ENCODE peak calls at places on chromosome 1, in ten cellular contexts. C is breast epithelium, E is transverse colon, Q is body of pancreas, H is IMR-90, S is fibroblast of pulmonary artery, G is foreskin fibroblast, W is heart right ventricle, L is AG09309, Y is prostate gland. X is an unnamed sample.

GRCh38 chr1:10065760-10066159 is 33.0 kb downstream of the UBE4B start:
- DNase-seq in W (no peak), C (no peak), S (no peak), E (no peak), G (no peak), Q (no peak), H (no peak), Y (no peak), L (no peak), X (no peak)

GRCh38 chr1:32334864-32335618 is 992 bp downstream of the MARCKSL1 start:
- DNase-seq in C (no peak), Q (peak; percentile 68), W (no peak), E (peak; percentile 65), L (no peak), Y (no peak), G (peak; percentile 70), S (peak; percentile 49), H (peak; percentile 21), X (peak; percentile 77)

GRCh38 chr1:21774835-21775541 is 8.0 kb downstream of the USP48 start:
- DNase-seq in L (no peak), W (no peak), Y (no peak), S (no peak), C (no peak), G (no peak), H (no peak), E (no peak), Q (no peak), X (no peak)

GRCh38 chr1:228750915-228751314 is 15.6 kb downstream of the RHOU start:
- DNase-seq in S (no peak), Q (no peak), Y (no peak), G (no peak), H (no peak), E (no peak), L (no peak), W (no peak), C (no peak), X (no peak)

GRCh38 chr1:31372961-31373896 is at the start of gene FABP3:
- DNase-seq in L (no peak), E (peak; percentile 88), W (peak; percentile 85), H (peak; percentile 51), S (peak; percentile 51), G (peak; percentile 91), Y (peak; percentile 54), Q (peak; percentile 79), C (peak; percentile 64), X (peak; percentile 91)

GRCh38 chr1:40769815-40770214 is 13.8 kb upstream of the KCNQ4 start:
- DNase-seq in W (peak; percentile 32), H (no peak), Q (no peak), L (no peak), E (no peak), Y (no peak), G (no peak), S (no peak), C (no peak), X (no peak)

GRCh38 chr1:108533351-108534083 is 26.4 kb upstream of the EEIG2 start:
- DNase-seq in W (no peak), C (peak; percentile 57), Y (peak; percentile 74), L (no peak), E (peak; percentile 19), H (no peak), G (no peak), Q (peak; percentile 52), S (no peak), X (peak; percentile 26)

GRCh38 chr1:88357690-88358089 is 326.4 kb upstream of the PKN2 start:
- DNase-seq in W (no peak), Q (peak; percentile 17), C (no peak), S (no peak), G (no peak), Y (no peak), L (no peak), H (no peak), E (no peak), X (no peak)

GRCh38 chr1:184118051-184118450 is 66.5 kb downstream of the TSEN15 start:
- DNase-seq in W (no peak), G (peak; percentile 93), S (peak; percentile 94), C (no peak), Y (no peak), L (peak; percentile 82), H (peak; percentile 99), E (no peak), Q (no peak), X (no peak)

GRCh38 chr1:8424539-8425116 is 106.7 kb downstream of the SLC45A1 start:
- DNase-seq in S (peak; percentile 41), W (peak; percentile 67), Y (peak; percentile 82), L (no peak), E (peak; percentile 76), C (no peak), H (no peak), G (peak; percentile 50), Q (peak; percentile 84), X (peak; percentile 64)

GRCh38 chr1:64006276-64007051 is 197.0 kb upstream of the UBE2U start:
- DNase-seq in Y (peak; percentile 48), W (no peak), C (no peak), L (no peak), Q (peak; percentile 84), H (peak; percentile 80), E (no peak), S (peak; percentile 71), G (peak; percentile 86), X (no peak)

GRCh38 chr1:243441601-243442000 is 185.8 kb downstream of the SDCCAG8 start:
- DNase-seq in E (no peak), C (no peak), W (no peak), Y (no peak), H (no peak), G (no peak), L (no peak), Q (no peak), S (no peak), X (no peak)

GRCh38 chr1:147600119-147601111 is 59.1 kb downstream of the BCL9 start:
- DNase-seq in W (no peak), L (no peak), E (no peak), S (peak; percentile 31), H (peak; percentile 70), C (no peak), Y (no peak), G (peak; percentile 85), Q (no peak), X (no peak)
- TF ChIP-seq CTCF in W (peak; percentile 25), L (no peak), E (no peak), S (no peak), H (no peak), C (no peak), Y (no peak), G (no peak), Q (no peak), X (no peak)

DNA sequence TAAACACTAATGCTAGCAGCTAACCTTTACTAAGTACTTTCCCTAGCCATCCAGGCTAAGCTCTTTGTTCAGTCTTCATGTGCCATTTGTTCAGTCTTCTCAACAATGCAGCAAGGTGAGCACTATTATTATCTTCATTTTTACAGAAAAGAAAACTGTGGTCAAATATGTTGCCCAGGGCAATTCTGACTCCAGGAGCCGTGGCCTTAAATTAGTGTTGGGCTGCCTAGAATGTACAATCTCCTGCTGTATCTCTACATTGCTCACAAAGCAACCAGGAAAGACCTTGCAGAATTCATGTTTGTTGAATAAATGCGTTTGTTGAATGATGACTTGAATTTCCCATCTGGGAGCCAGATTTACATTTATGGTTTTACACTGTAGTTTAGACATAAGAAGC is 14.1 kb downstream of the CD101 start:
- DNase-seq in C (no peak), W (no peak), H (no peak), S (no peak), Y (no peak), E (no peak), G (no peak), L (no peak), Q (no peak), X (no peak)
- TF ChIP-seq CTCF in C (no peak), W (no peak), H (no peak), S (no peak), Y (no peak), E (no peak), G (no peak), L (no peak), Q (no peak), X (no peak)

GRCh38 chr1:178243890-178244289 is 150.0 kb downstream of the RASAL2 start:
- DNase-seq in C (no peak), G (no peak), E (no peak), L (no peak), W (no peak), Q (no peak), Y (no peak), S (no peak), H (no peak), X (no peak)
- TF ChIP-seq CTCF in C (no peak), G (no peak), E (no peak), L (no peak), W (no peak), Q (no peak), Y (no peak), S (no peak), H (no peak), X (no peak)

GRCh38 chr1:231337043-231337471 is 595 bp downstream of the EXOC8 start:
- DNase-seq in S (no peak), Q (no peak), G (peak; percentile 27), L (no peak), Y (no peak), E (no peak), W (peak; percentile 34), C (peak; percentile 56), H (no peak), X (no peak)

GRCh38 chr1:231338270-231339128 is at the start of gene SPRTN:
- DNase-seq in W (no peak), C (no peak), S (no peak), Y (no peak), G (peak; percentile 39), E (no peak), Q (no peak), H (peak; percentile 10), L (no peak), X (no peak)

GRCh38 chr1:231335663-231336602 is 1.7 kb downstream of the EXOC8 start:
- DNase-seq in H (no peak), L (no peak), S (no peak), Q (no peak), W (no peak), C (no peak), G (no peak), Y (no peak), E (no peak), X (no peak)

GRCh38 chr1:231334952-231335351 is 2.7 kb downstream of the EXOC8 start:
- DNase-seq in S (no peak), Q (no peak), W (no peak), Y (no peak), E (no peak), C (no peak), G (no peak), H (no peak), L (no peak), X (no peak)

DNA sequence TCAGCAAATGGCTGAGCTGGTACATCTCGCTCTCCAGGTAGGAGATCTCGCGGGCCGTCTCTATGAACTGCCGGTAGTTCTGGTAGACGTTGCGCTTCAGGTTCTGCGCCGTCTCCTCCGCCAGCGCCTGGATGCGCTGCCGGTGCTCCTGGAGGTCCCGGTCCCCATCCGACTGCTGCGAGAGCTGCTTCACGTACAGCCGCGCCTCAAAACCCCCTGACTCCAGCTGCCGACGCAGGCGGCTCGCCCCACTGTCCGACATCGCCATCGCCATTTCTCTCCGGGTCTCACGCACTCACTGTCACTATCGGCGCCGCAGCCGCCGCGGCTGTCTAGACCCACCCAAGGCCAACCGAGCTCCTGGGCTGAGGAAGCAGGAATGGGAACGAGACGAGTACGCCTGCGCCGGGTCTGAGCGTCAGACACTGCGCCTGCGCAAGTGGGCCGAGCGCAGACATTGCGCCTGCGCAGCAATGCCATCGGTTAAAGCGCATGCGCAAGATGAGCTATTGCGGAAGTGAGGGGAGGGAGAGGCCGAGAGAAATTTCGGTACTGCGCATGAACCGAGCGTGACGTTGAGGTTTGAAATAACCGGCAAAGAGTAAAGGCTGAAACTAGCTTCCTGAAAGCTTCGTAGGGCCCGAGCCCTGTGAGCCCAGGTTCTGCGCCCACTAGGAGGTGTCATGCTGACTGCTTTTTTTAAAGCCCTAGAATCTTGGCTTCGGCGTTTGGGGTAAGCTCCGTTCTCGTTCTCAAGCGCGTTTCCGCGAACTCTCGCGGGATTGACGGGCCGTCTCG is at the start of gene EXOC8:
- DNase-seq in G (peak; percentile 98), Y (peak; percentile 92), C (peak; percentile 96), E (peak; percentile 98), Q (peak; percentile 96), H (peak; percentile 96), S (peak; percentile 98), W (peak; percentile 95), L (peak; percentile 82), X (peak; percentile 96)
- TF ChIP-seq CTCF in G (no peak), Y (no peak), C (no peak), E (no peak), Q (peak; percentile 13), H (peak; percentile 20), S (no peak), W (peak; percentile 7), L (no peak), X (no peak)

X was measured in mucosa of descending colon.